ENCODE peak calls at places on chromosomes 5 and 9, in four cellular contexts. F is colonic mucosa; P is fibroblast of lung; H is CD4-positive, CD25-positive, alpha-beta regulatory T cell. I is an unnamed sample. For H3K4me1, the result is how much of the 10 kb centered on the place peaks cover.

GRCh38 chr5:170617519-170618218 is 113.8 kb downstream of the KCNIP1 start:
- DNase-seq in F (no peak), P (no peak), H (no peak), I (no peak)

GRCh38 chr5:91133183-91133582 is 249.9 kb downstream of the ARRDC3 start:
- DNase-seq in F (no peak), P (no peak), H (no peak), I (no peak)

GRCh38 chr5:141649056-141649688 is 2.0 kb downstream of the FCHSD1 start:
- DNase-seq in F (no peak), P (no peak), H (no peak), I (no peak)

GRCh38 chr5:74641014-74641777 is 668 bp upstream of the ENC1 start:
- DNase-seq in F (peak), P (peak), H (no peak), I (peak)

GRCh38 chr9:115373000-115373709 is 255.2 kb upstream of the TNC start:
- DNase-seq in F (no peak), P (peak), H (no peak), I (peak)

GRCh38 chr9:96556701-96557461 is 62.8 kb downstream of the CDC14B start:
- DNase-seq in F (no peak), P (no peak), H (no peak), I (no peak)

GRCh38 chr5:659496-660263 is 33.5 kb downstream of the TPPP start:
- DNase-seq in F (no peak), P (no peak), H (no peak), I (no peak)

GRCh38 chr5:121863753-121864152 is 12.1 kb downstream of the FTMT start:
- DNase-seq in F (no peak), P (no peak), H (no peak), I (no peak)

GRCh38 chr9:123389070-123389469 is 33.1 kb downstream of the CRB2 start:
- DNase-seq in F (no peak), P (no peak), H (no peak), I (no peak)

GRCh38 chr9:109118802-109119438 is 827 bp downstream of the TMEM245 start:
- DNase-seq in F (peak), P (peak), H (no peak), I (no peak)

GRCh38 chr9:3433754-3434153 is 92.0 kb downstream of the RFX3 start:
- DNase-seq in F (no peak), P (no peak), H (no peak), I (no peak)

GRCh38 chr9:72509635-72510034 is 11.8 kb upstream of the TMC1 start:
- DNase-seq in F (no peak), P (peak), H (no peak), I (peak)

DNA sequence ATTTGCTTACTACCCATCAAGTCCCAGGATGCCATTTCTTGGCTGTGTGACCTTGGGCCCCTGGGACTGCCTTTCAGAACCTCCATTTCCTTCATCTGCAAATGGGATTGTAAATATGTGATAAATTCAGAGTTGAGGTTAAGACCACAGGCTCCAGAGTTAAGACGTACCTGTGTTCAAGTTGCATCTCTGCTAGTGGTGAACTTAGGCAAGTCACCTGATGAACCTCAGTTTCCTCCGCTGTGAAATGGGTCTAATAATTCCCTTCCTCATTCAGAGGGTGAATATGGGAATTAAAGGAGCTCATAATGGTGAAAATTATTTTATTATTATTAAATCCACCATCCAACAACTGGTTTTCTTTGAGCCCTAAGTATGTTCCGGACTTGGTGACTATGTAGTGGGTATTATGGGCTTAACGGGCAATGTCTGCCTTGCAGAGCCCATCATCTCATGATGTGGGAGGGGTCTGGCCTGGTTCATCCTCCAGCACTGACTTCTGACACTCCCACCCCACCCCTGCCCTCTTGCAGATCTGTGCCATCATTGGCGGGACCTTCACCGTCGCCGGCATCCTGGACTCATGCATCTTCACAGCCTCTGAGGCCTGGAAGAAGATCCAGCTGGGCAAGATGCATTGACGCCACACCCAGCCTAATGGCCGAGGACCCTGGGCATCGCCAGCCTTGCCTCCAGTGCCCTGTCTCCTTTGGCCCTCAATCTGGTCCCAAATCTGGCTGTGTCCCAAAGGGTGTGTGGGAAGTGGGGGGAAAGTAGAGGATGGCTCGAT is 8.9 kb upstream of the RPL26L1 start:
- DNase-seq in F (no peak), P (no peak), H (no peak), I (no peak)
- H3K4me1 ChIP-seq in F (under half), P (under half), H (under half), I (under half)

DNA sequence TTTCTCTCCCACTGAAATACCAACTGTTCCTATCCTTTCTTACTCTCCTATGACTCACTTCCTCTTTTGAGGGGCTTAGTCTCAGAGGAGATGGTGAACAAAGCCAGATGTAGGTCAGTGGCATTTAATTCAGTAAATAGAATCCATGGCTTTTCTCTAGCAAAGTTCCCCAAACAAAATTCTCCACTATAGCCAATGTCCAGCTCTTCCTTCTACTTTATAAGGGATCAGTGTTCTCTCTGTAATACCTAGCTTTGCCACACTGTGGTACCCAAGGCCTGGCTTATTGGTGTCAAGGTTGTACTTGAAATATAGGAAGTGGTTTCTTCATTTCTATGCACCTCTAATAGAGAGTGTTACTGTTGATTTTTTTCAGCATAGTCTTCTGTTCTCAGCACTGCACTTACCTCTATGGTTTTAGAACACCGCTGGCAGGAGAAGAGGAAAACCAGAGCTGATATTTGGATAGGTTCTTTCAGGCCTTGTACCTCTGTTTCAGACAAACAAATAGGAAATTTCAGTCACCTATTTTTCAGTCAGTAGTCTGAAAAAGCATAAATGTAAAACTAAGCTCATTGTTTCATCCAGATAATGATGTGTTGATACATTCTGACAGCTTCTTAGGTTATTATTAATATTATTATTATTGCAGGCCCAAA is 40.6 kb upstream of the ITGA2 start:
- DNase-seq in F (peak), P (peak), H (peak), I (peak)
- H3K4me1 ChIP-seq in F (under half), P (under half), H (under half), I (half or more)

DNA sequence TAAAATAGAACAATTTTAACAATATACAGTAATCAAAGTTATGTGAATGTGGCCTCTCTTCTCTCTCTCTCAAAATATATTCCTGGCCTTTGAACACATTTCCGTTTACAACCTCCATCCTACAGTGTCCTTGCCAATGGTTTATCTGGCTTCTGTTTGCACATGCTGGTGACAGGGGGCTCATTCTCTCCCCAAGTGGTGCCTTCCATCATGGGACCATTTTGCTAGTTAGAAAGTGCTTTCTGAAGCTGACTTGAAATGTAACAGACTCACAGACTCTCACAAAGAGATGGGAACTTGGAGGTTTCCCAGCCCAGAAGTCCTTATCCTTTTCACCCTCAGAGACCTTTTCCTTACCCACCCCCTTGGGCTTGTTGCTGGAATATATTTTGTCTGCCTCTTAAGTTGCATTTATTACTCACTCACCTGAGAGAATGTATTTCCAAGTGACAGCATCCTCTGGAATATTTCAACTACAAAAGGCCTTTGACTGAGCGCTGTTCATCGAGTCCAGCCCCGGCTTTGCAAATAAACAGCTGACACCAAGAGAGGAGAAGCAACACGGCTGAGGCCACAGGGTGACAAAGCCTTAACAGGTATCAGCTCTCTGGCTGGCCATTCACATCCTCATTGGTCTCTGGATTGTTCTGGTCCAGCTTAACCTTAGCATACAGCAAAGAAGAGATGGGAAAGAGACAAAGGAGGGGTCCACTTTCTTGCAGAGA is 17.5 kb upstream of the ALDH1B1 start:
- DNase-seq in F (no peak), P (no peak), H (no peak), I (no peak)
- H3K4me1 ChIP-seq in F (under half), P (under half), H (under half), I (under half)

GRCh38 chr5:32277782-32278181 is 35.0 kb downstream of the MTMR12 start:
- DNase-seq in F (no peak), P (peak), H (no peak), I (no peak)

GRCh38 chr5:32279786-32280185 is 33.0 kb downstream of the MTMR12 start:
- DNase-seq in F (no peak), P (no peak), H (no peak), I (no peak)

GRCh38 chr5:32279223-32279622 is 33.5 kb downstream of the MTMR12 start:
- DNase-seq in F (no peak), P (no peak), H (no peak), I (no peak)

GRCh38 chr5:32276173-32276853 is 36.4 kb downstream of the MTMR12 start:
- DNase-seq in F (no peak), P (peak), H (peak), I (peak)

DNA sequence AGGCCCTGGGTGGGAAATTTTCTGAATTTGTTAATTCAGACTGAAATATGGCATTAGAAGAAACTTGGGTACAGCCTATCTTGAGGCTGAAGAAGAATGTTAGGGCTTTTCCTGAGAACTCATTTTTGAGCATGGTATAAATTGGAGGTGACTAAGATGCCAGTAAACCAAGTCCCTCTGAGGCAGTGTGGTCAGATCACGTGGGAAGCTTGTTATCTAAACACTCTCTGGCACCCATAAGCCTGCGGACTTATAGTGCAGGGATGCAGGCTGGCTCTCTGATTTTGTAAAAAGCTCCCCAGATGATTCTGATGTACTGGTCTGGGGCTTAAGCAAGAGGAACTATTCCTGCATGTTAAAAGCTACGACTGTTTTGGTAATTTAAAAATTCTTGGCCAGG is 34.3 kb downstream of the MTMR12 start:
- DNase-seq in F (no peak), P (peak), H (no peak), I (no peak)
- H3K4me1 ChIP-seq in F (under half), P (under half), H (under half), I (under half)

DNA sequence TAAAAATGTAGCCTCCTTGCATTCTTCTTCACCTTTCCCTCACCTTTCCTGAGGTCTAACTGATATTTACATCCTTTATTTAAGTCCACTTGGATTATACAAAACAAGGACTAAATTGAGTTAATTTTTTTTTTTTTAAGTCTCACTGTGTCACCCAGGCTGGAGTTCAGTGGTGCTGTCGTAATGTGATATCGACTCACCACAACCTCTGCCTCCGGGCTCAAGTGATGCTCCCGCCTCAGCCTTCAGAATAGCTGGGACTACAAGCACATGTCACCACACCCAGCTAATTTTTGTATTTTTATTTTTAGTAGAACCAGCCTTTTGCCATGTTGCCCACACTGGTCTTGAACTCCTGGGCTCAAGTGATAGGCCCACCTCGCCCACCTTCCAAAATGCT is 195.3 kb downstream of the BNC2 start:
- DNase-seq in F (no peak), P (no peak), H (no peak), I (no peak)
- H3K4me1 ChIP-seq in F (under half), P (under half), H (under half), I (under half)

I was measured in foreskin keratinocyte.